ENCODE peak calls at places on chromosomes 12 and 14, in four cellular contexts. Z is HepG2, X is GM12878, K is GM12891. L is an unnamed sample.

GRCh38 chr12:86914716-86915115 is 658.5 kb upstream of the MGAT4C start:
- DNase-seq in X (no peak), Z (peak; percentile 1), K (peak; percentile 1), L (no peak)

GRCh38 chr12:114812858-114813761 is 129.1 kb upstream of the TBX3 start:
- DNase-seq in K (no peak), X (no peak), Z (peak; percentile 75), L (no peak)

GRCh38 chr12:12323606-12324005 is 26.4 kb downstream of the MANSC1 start:
- DNase-seq in X (no peak), Z (no peak), K (no peak), L (no peak)

GRCh38 chr14:54450535-54450934 is 9.4 kb upstream of the CNIH1 start:
- DNase-seq in K (no peak), X (peak; percentile 42), Z (no peak), L (peak; percentile 16)

GRCh38 chr12:105942316-105942715 is 196.4 kb downstream of the NUAK1 start:
- DNase-seq in K (no peak), Z (no peak), X (no peak), L (no peak)

GRCh38 chr12:67107751-67108269 is 161.3 kb upstream of the CAND1 start:
- DNase-seq in X (no peak), K (no peak), Z (no peak), L (no peak)

GRCh38 chr12:53096089-53096741 is 1.3 kb upstream of the IGFBP6 start:
- DNase-seq in X (no peak), K (no peak), Z (no peak), L (no peak)

GRCh38 chr12:106223485-106224391 is 24.1 kb downstream of the CKAP4 start:
- DNase-seq in Z (peak; percentile 45), K (peak; percentile 54), X (no peak), L (peak; percentile 46)

GRCh38 chr12:120761581-120761980 is 36.0 kb downstream of the ACADS start:
- DNase-seq in X (no peak), K (no peak), Z (no peak), L (no peak)

GRCh38 chr12:111783046-111783445 is 16.3 kb downstream of the ALDH2 start:
- DNase-seq in X (no peak), Z (no peak), K (no peak), L (no peak)

GRCh38 chr12:23980826-23981225 is 31.4 kb upstream of the SOX5 start:
- DNase-seq in K (no peak), X (no peak), Z (no peak), L (no peak)

GRCh38 chr12:111766608-111767361 is at the start of gene ALDH2:
- DNase-seq in K (peak; percentile 60), X (no peak), Z (peak; percentile 72), L (no peak)

GRCh38 chr12:52837341-52837741 is 3.2 kb upstream of the KRT79 start:
- DNase-seq in Z (no peak), X (no peak), K (no peak), L (no peak)

GRCh38 chr12:59844775-59845174 is 248.9 kb downstream of the SLC16A7 start:
- DNase-seq in X (no peak), Z (no peak), K (no peak), L (no peak)

GRCh38 chr12:49750027-49750977 is 8.9 kb downstream of the TMBIM6 start:
- DNase-seq in K (no peak), Z (peak; percentile 31), X (peak; percentile 36), L (no peak)

GRCh38 chr12:103268831-103269514 is 226.8 kb downstream of the C12orf42 start:
- DNase-seq in Z (no peak), X (no peak), K (no peak), L (no peak)

GRCh38 chr14:32826404-32827082 is 112.1 kb upstream of the NPAS3 start:
- DNase-seq in X (no peak), Z (no peak), K (no peak), L (no peak)

GRCh38 chr12:7289743-7290142 is 14.1 kb upstream of the ACSM4 start:
- DNase-seq in K (no peak), X (no peak), Z (no peak), L (no peak)

GRCh38 chr12:29164477-29165163 is 15.5 kb downstream of the FAR2 start:
- DNase-seq in Z (no peak), X (peak; percentile 55), K (peak; percentile 30), L (no peak)

GRCh38 chr12:56206373-56207166 is 15.2 kb downstream of the RNF41 start:
- DNase-seq in X (no peak), Z (peak; percentile 56), K (no peak), L (no peak)

GRCh38 chr12:64320611-64321010 is 69.9 kb downstream of the C12orf56 start:
- DNase-seq in X (no peak), K (no peak), Z (no peak), L (no peak)

GRCh38 chr12:109518820-109519665 is 41.6 kb downstream of the UBE3B start:
- DNase-seq in K (peak; percentile 50), X (no peak), Z (peak; percentile 43), L (no peak)

GRCh38 chr14:35806006-35806907 is 2.8 kb downstream of the RALGAPA1 start:
- DNase-seq in Z (peak; percentile 97), K (no peak), X (no peak), L (no peak)

GRCh38 chr14:35810963-35811362 is 1.9 kb upstream of the RALGAPA1 start:
- DNase-seq in K (no peak), X (no peak), Z (no peak), L (no peak)

GRCh38 chr14:35807131-35807961 is 1.7 kb downstream of the RALGAPA1 start:
- DNase-seq in Z (peak; percentile 93), K (no peak), X (no peak), L (no peak)

GRCh38 chr14:35809597-35809996 is 502 bp upstream of the RALGAPA1 start:
- DNase-seq in K (no peak), Z (no peak), X (no peak), L (no peak)

DNA sequence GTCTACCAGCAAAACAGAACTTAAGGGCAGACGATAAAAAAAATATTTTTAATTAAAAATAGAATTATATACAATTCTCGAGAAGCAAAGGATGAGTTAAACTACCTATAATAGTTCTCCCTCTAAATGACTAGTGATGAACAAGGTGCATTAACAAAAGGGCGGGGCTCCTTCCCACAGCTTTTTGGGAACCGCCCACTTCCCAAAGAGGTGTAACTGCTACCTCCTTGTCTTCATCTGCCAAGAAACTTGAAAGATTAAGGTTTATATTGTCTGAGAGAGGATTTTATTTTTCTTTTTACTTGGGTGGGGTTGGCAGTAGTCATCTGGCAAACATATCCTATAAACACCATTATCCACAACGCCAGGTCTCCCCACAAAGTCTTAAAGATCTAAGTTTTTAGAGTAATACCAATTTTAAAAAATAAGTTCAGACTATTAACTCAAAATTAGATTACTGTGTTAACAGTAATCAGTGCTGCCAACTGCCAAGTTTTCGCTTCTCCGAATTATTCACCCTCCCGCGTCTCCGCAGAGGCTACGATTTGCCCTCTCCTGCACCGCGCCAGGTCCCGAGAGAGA is 928 bp downstream of the RALGAPA1 start:
- DNase-seq in K (no peak), X (no peak), Z (no peak), L (no peak)
- TF ChIP-seq POLR2AphosphoS5 in K (no peak), X (no peak), Z (no peak), L (no peak)

GRCh38 chr12:131895640-131896079 is 1.2 kb downstream of the ULK1 start:
- DNase-seq in Z (no peak), X (no peak), K (no peak), L (no peak)

GRCh38 chr12:131896811-131897270 is 2.4 kb downstream of the ULK1 start:
- DNase-seq in X (no peak), K (no peak), Z (no peak), L (no peak)

GRCh38 chr12:131897276-131897675 is 2.9 kb downstream of the ULK1 start:
- DNase-seq in K (no peak), Z (no peak), X (no peak), L (no peak)

GRCh38 chr12:131894981-131895639 is 688 bp downstream of the ULK1 start:
- DNase-seq in K (peak; percentile 44), X (no peak), Z (no peak), L (peak; percentile 41)

DNA sequence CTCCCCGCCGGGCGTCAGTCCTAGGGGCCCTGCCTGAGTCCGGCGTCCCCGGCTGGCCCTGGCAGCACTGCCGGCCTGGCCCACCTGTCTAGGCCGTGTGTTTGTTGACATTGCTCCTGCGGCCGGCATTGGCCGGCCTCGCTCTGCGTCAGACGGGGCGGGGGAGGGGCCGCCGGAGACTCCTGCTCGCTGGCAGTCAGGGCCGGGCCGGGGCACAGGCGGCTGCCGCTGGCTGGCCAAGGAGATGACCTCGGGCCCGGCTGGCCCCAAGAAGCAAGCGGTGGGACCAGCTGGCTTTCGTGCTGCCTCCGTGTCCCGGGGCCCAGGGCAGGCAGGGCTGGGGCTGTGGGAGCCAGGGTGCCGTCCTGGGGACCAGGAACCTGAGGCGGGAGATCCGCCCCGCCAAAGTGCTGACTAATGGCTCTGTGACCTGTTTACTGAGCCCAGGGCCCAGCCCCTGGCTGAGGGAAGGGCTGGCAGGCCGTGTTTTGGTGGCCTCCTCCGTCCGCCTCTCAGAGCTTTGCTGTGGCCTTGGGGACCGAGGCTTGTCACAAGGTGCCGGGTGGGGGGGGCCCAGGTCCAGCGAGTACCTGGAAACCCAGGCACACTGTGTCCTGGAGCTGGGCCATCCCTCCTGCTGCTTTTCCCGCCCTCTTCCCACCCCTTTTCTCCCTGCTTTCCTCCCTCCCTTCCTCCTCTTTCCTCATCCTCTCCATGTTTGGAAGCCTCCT is 1.8 kb downstream of the ULK1 start:
- DNase-seq in X (no peak), K (peak; percentile 95), Z (peak; percentile 83), L (peak; percentile 93)
- TF ChIP-seq POLR2A in X (peak; percentile 28), K (no peak), Z (peak; percentile 77), L (no peak)

DNA sequence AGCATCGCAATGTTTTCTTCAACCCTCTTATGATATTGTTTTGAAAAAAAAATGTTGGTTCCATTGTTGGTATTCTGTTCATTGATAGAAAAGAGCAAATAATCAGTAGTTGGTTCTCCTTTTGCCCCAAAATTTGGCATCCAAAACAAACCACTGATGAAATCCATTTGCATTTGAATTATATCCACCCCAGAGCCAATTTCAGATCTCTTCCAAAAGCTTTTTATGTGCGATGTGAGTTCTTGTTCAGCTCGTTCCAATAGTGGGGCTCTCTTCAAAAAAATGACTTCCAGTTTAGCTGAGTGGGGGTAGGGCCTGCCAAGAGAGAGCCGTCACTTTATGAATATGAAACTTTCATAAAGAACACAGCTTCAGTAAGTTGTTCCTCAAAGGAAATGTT is 130.7 kb downstream of the DIO2 start:
- DNase-seq in K (no peak), Z (no peak), X (no peak), L (no peak)
- TF ChIP-seq TAF1 in K (no peak), Z (no peak), X (no peak), L (no peak)

GRCh38 chr14:66206554-66206953 is 279.6 kb upstream of the CCDC196 start:
- DNase-seq in X (no peak), K (no peak), Z (no peak), L (no peak)
- TF ChIP-seq POLR2AphosphoS5 in X (no peak), K (no peak), Z (no peak), L (no peak)

L was measured in GM12892.